ENCODE peak calls at places on chromosomes 11 and 22, in seven cellular contexts. M is neural progenitor cell, Z is stomach, D is cardiac fibroblast, A is H9, L is psoas muscle, E is progenitor cell of endocrine pancreas. C is an unnamed sample.

GRCh38 chr22:19503367-19503766 is 20.8 kb downstream of the CLDN5 start:
- DNase-seq in M (no peak), E (no peak), A (no peak), L (no peak), Z (no peak), D (no peak), C (no peak)

GRCh38 chr11:110379261-110379660 is 50.5 kb upstream of the FDX1 start:
- DNase-seq in M (no peak), Z (no peak), E (no peak), L (no peak), D (no peak), A (no peak), C (no peak)

GRCh38 chr22:41687901-41688364 is 734 bp downstream of the SNU13 start:
- DNase-seq in Z (no peak), A (no peak), M (peak), E (no peak), D (peak), L (no peak), C (peak)

GRCh38 chr22:23263651-23264555 is 83.6 kb downstream of the BCR start:
- DNase-seq in L (no peak), E (no peak), A (no peak), Z (peak), D (no peak), M (no peak), C (no peak)

GRCh38 chr11:120217941-120218694 is 7.3 kb downstream of the OAF start:
- DNase-seq in A (no peak), Z (peak), L (no peak), M (peak), E (no peak), D (no peak), C (no peak)

GRCh38 chr11:65927904-65928397 is 8.7 kb downstream of the DRAP1 start:
- DNase-seq in Z (peak), D (no peak), M (no peak), A (no peak), L (no peak), E (no peak), C (no peak)

GRCh38 chr22:23219787-23220484 is 39.6 kb downstream of the BCR start:
- DNase-seq in E (no peak), M (no peak), Z (peak), L (no peak), D (peak), A (no peak), C (no peak)

GRCh38 chr11:128620306-128621175 is 33.2 kb upstream of the ETS1 start:
- DNase-seq in L (no peak), Z (no peak), M (no peak), D (peak), A (no peak), E (no peak), C (no peak)

GRCh38 chr22:41987276-41987675 is 11.3 kb upstream of the WBP2NL start:
- DNase-seq in L (no peak), E (no peak), Z (no peak), D (no peak), A (no peak), M (no peak), C (no peak)

GRCh38 chr11:66561975-66562248 is 6.5 kb downstream of the CTSF start:
- DNase-seq in Z (no peak), A (no peak), E (no peak), D (no peak), M (no peak), L (no peak), C (no peak)

GRCh38 chr11:71251159-71251721 is 1.1 kb downstream of the SHANK2 start:
- DNase-seq in Z (peak), E (no peak), A (peak), L (no peak), M (peak), D (peak), C (peak)

GRCh38 chr11:74672956-74673895 is 58.0 kb downstream of the CHRDL2 start:
- DNase-seq in Z (peak), A (no peak), L (peak), E (no peak), M (no peak), D (peak), C (no peak)

GRCh38 chr11:36432747-36433146 is 77.3 kb downstream of the TRAF6 start:
- DNase-seq in A (no peak), D (no peak), L (no peak), M (no peak), E (no peak), Z (no peak), C (no peak)

GRCh38 chr22:23402275-23403151 is 177.6 kb downstream of the IGLL1 start:
- DNase-seq in L (peak), Z (peak), D (peak), E (peak), A (peak), M (peak), C (peak)

GRCh38 chr11:369336-370018 is at the start of gene B4GALNT4:
- DNase-seq in E (no peak), D (no peak), A (no peak), L (peak), M (peak), Z (no peak), C (no peak)

GRCh38 chr11:17892409-17892808 is 120.4 kb downstream of the SERGEF start:
- DNase-seq in M (no peak), D (no peak), E (no peak), L (no peak), Z (no peak), A (no peak), C (no peak)

GRCh38 chr11:77710358-77710757 is 72.8 kb upstream of the CLNS1A start:
- DNase-seq in A (no peak), E (no peak), M (no peak), D (peak), L (no peak), Z (no peak), C (no peak)

GRCh38 chr11:36312593-36312990 is 16.5 kb downstream of the PRR5L start:
- DNase-seq in E (no peak), M (no peak), A (no peak), D (peak), Z (no peak), L (no peak), C (no peak)

GRCh38 chr22:46735747-46736608 is 2.1 kb downstream of the CERK start:
- DNase-seq in D (no peak), Z (no peak), E (no peak), L (peak), M (peak), A (peak), C (peak)